ENCODE peak calls at places on chromosomes 13 and 19, in six cellular contexts. V is epithelial cell of prostate; B is astrocyte; F is CD4-positive, alpha-beta T cell; X is Peyer's patch; R is tibial nerve. T is an unnamed sample.

GRCh38 chr13:39306639-39307589 is 268.7 kb downstream of the NHLRC3 start:
- DNase-seq in R (no peak), F (no peak), V (no peak), B (no peak), X (no peak), T (peak; percentile 73)

GRCh38 chr13:60617863-60618733 is 221.1 kb downstream of the TDRD3 start:
- DNase-seq in X (no peak), V (no peak), B (peak; percentile 22), F (no peak), R (peak; percentile 32), T (no peak)

GRCh38 chr13:49499889-49500660 is 4.3 kb downstream of the PHF11 start:
- DNase-seq in B (peak; percentile 83), X (no peak), V (peak; percentile 8), R (no peak), F (no peak), T (no peak)

GRCh38 chr13:100108913-100109507 is 20.1 kb downstream of the PCCA start:
- DNase-seq in R (no peak), V (no peak), B (no peak), F (no peak), X (no peak), T (no peak)

GRCh38 chr19:17289489-17289888 is 7.8 kb downstream of the ANKLE1 start:
- DNase-seq in X (peak; percentile 75), F (no peak), V (no peak), B (peak; percentile 85), R (no peak), T (no peak)

GRCh38 chr13:29465741-29466293 is 129.7 kb downstream of the SLC7A1 start:
- DNase-seq in R (peak; percentile 39), X (no peak), F (no peak), B (peak; percentile 79), V (no peak), T (no peak)

GRCh38 chr19:44552324-44552723 is 22.8 kb upstream of the CEACAM20 start:
- DNase-seq in X (peak; percentile 60), R (no peak), B (no peak), F (no peak), V (peak; percentile 6), T (no peak)

GRCh38 chr19:29845576-29846176 is 33.9 kb downstream of the CCNE1 start:
- DNase-seq in V (no peak), F (no peak), R (no peak), B (peak; percentile 22), X (peak; percentile 54), T (no peak)

GRCh38 chr19:2625434-2625833 is 77.1 kb downstream of the GNG7 start:
- DNase-seq in B (no peak), V (no peak), X (peak; percentile 88), R (peak; percentile 50), F (no peak), T (no peak)

GRCh38 chr13:55199132-55199531 is 1941.6 kb upstream of the PRR20A start:
- DNase-seq in V (no peak), B (no peak), R (no peak), X (no peak), F (no peak), T (no peak)

GRCh38 chr13:87130401-87130800 is 540.8 kb upstream of the SLITRK5 start:
- DNase-seq in V (no peak), F (no peak), B (no peak), X (no peak), R (no peak), T (no peak)

GRCh38 chr19:18253716-18254115 is 20.5 kb downstream of the IQCN start:
- DNase-seq in X (peak; percentile 83), F (no peak), R (no peak), V (peak; percentile 71), B (no peak), T (no peak)

GRCh38 chr13:42247883-42248282 is 24.1 kb upstream of the AKAP11 start:
- DNase-seq in B (no peak), R (no peak), X (no peak), F (no peak), V (no peak), T (no peak)

GRCh38 chr19:18644144-18645034 is 7.6 kb downstream of the KLHL26 start:
- DNase-seq in F (no peak), V (no peak), R (peak; percentile 36), X (no peak), B (peak; percentile 30), T (no peak)

GRCh38 chr13:79307433-79307861 is 98.6 kb downstream of the RBM26 start:
- DNase-seq in V (no peak), F (no peak), X (no peak), B (no peak), R (no peak), T (no peak)

GRCh38 chr13:113002206-113002821 is 33.3 kb downstream of the MCF2L start:
- DNase-seq in F (no peak), X (no peak), V (no peak), R (no peak), B (no peak), T (no peak)

GRCh38 chr13:100825551-100825950 is 151.0 kb upstream of the TMTC4 start:
- DNase-seq in V (no peak), F (no peak), X (no peak), R (no peak), B (peak; percentile 63), T (no peak)

GRCh38 chr13:59531571-59532091 is 632.1 kb downstream of the DIAPH3 start:
- DNase-seq in F (no peak), X (peak; percentile 73), B (peak; percentile 82), R (peak; percentile 75), V (peak; percentile 6), T (no peak)

GRCh38 chr19:40623403-40624239 is 22.5 kb downstream of the LTBP4 start:
- DNase-seq in B (peak; percentile 98), R (no peak), V (no peak), X (peak; percentile 82), F (no peak), T (no peak)

GRCh38 chr19:41546386-41546789 is 29.6 kb upstream of the CEACAM21 start:
- DNase-seq in R (no peak), B (no peak), V (no peak), X (peak; percentile 84), F (peak; percentile 46), T (no peak)

GRCh38 chr19:861756-862528 is 2.5 kb downstream of the CFD start:
- DNase-seq in B (no peak), V (no peak), X (peak; percentile 67), R (no peak), F (peak; percentile 66), T (no peak)

GRCh38 chr19:1357695-1358094 is 26.0 kb upstream of the NDUFS7 start:
- DNase-seq in B (no peak), R (no peak), X (no peak), F (no peak), V (no peak), T (no peak)

GRCh38 chr13:41995946-41996345 is 35.0 kb upstream of the VWA8 start:
- DNase-seq in R (no peak), X (no peak), V (no peak), F (no peak), B (peak; percentile 89), T (no peak)

GRCh38 chr19:38384209-38385027 is 3.4 kb downstream of the GGN start:
- DNase-seq in V (no peak), R (no peak), B (no peak), X (no peak), F (no peak), T (no peak)

GRCh38 chr13:32415019-32415418 is 12.9 kb downstream of the N4BP2L1 start:
- DNase-seq in R (no peak), V (no peak), F (no peak), X (no peak), B (no peak), T (no peak)

GRCh38 chr19:7980168-7980567 is 25.3 kb downstream of the ELAVL1 start:
- DNase-seq in B (no peak), V (no peak), R (no peak), X (no peak), F (no peak), T (no peak)

GRCh38 chr13:99656843-99657506 is 155.7 kb downstream of the TM9SF2 start:
- DNase-seq in V (no peak), X (no peak), R (no peak), B (no peak), F (peak; percentile 10), T (no peak)

GRCh38 chr19:41420101-41420880 is 6.9 kb downstream of the B3GNT8 start:
- DNase-seq in B (no peak), R (no peak), V (no peak), X (no peak), F (no peak), T (no peak)

GRCh38 chr19:31448221-31448657 is 99.0 kb upstream of the TSHZ3 start:
- DNase-seq in V (peak; percentile 8), R (no peak), B (peak; percentile 69), X (peak; percentile 60), F (no peak), T (no peak)

GRCh38 chr19:9018163-9018875 is 8.1 kb upstream of the MUC16 start:
- DNase-seq in V (no peak), F (no peak), B (peak; percentile 23), X (no peak), R (no peak), T (no peak)
- H3K27ac ChIP-seq in V (no peak overlapping the region), F (no peak overlapping the region), B (no peak overlapping the region), X (no peak overlapping the region), R (no peak overlapping the region), T (no peak overlapping the region)

GRCh38 chr13:20402881-20403280 is 122.8 kb downstream of the CRYL1 start:
- DNase-seq in F (no peak), X (peak; percentile 36), V (no peak), R (no peak), B (no peak), T (no peak)

GRCh38 chr13:20401958-20402856 is 123.5 kb downstream of the CRYL1 start:
- DNase-seq in B (peak; percentile 79), X (peak; percentile 22), R (no peak), F (no peak), V (peak; percentile 48), T (no peak)

GRCh38 chr13:20400774-20401173 is 124.9 kb downstream of the CRYL1 start:
- DNase-seq in V (peak; percentile 48), X (no peak), R (no peak), B (peak; percentile 61), F (no peak), T (no peak)

GRCh38 chr13:20399961-20400360 is 125.7 kb downstream of the CRYL1 start:
- DNase-seq in F (no peak), X (no peak), B (no peak), R (no peak), V (no peak), T (no peak)

DNA sequence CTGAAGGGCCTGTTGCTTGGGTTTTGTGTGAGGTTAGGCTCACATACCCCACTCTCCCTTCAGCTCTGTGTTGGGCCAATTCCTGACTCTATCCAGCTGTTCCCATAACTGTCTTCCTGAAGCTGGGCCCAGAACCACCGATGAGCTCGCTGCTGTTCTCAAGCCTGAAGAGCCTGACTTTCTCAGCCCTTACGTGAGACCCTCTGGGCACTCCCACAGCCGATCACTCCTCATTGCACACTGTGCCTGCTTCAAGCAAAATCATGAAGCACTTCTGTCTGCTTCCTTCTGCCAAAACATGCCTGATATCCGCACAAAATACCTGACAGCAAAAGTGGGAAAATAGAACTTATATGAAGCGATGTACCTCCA is 124.1 kb downstream of the CRYL1 start:
- DNase-seq in R (no peak), F (no peak), B (peak; percentile 12), V (no peak), X (no peak), T (no peak)
- H3K27ac ChIP-seq in R (no peak overlapping the region), F (no peak overlapping the region), B (no peak overlapping the region), V (peak overlapping the region; percentile 90), X (no peak overlapping the region), T (no peak overlapping the region)

GRCh38 chr19:10018219-10018618 is 4.9 kb downstream of the RDH8 start:
- DNase-seq in B (peak; percentile 37), R (no peak), X (no peak), F (no peak), V (no peak), T (no peak)
- H3K27ac ChIP-seq in B (peak overlapping the region; percentile 45), R (no peak overlapping the region), X (no peak overlapping the region), F (no peak overlapping the region), V (no peak overlapping the region), T (no peak overlapping the region)

GRCh38 chr13:66665991-66666390 is 564.1 kb downstream of the PCDH9 start:
- DNase-seq in F (no peak), V (no peak), R (no peak), X (no peak), B (peak; percentile 92), T (no peak)
- H3K27ac ChIP-seq in F (no peak overlapping the region), V (no peak overlapping the region), R (no peak overlapping the region), X (no peak overlapping the region), B (peak overlapping the region; percentile 52), T (no peak overlapping the region)